ENCODE peak calls at places on chromosome 20, in nine cellular contexts. One of them, this sample, is unnamed.
A peak's percentile ranks its signal among the peaks of the same experiment; 100 is the strongest.

GRCh38 chr20:31497838-31498540 is 16.3 kb upstream of the HM13 start:
- DNase-seq in upper lobe of right lung: no peak
- DNase-seq in ovary: no peak
- DNase-seq in mesenchymal stem cell: no peak
- DNase-seq in OCI-LY7: no peak
- DNase-seq in cardiac muscle cell: no peak
- DNase-seq in colonic mucosa: no peak
- DNase-seq in CD8-positive, alpha-beta T cell: no peak
- DNase-seq in pancreas: no peak
- DNase-seq in this sample: no peak

GRCh38 chr20:43840382-43841070 is 74.1 kb upstream of the TOX2 start:
- DNase-seq in CD8-positive, alpha-beta T cell: peak; percentile 59
- DNase-seq in colonic mucosa: peak; percentile 19
- DNase-seq in cardiac muscle cell: no peak
- DNase-seq in OCI-LY7: peak; percentile 60
- DNase-seq in upper lobe of right lung: no peak
- DNase-seq in mesenchymal stem cell: peak; percentile 25
- DNase-seq in ovary: no peak
- DNase-seq in pancreas: no peak
- DNase-seq in this sample: no peak

GRCh38 chr20:419556-420168 is 11.6 kb downstream of the RBCK1 start:
- DNase-seq in pancreas: no peak
- DNase-seq in cardiac muscle cell: no peak
- DNase-seq in upper lobe of right lung: no peak
- DNase-seq in mesenchymal stem cell: no peak
- DNase-seq in OCI-LY7: peak; percentile 37
- DNase-seq in CD8-positive, alpha-beta T cell: no peak
- DNase-seq in colonic mucosa: peak; percentile 87
- DNase-seq in ovary: no peak
- DNase-seq in this sample: no peak

GRCh38 chr20:23205221-23205620 is 119.1 kb upstream of the CD93 start:
- DNase-seq in cardiac muscle cell: no peak
- DNase-seq in mesenchymal stem cell: no peak
- DNase-seq in CD8-positive, alpha-beta T cell: no peak
- DNase-seq in colonic mucosa: no peak
- DNase-seq in pancreas: no peak
- DNase-seq in ovary: no peak
- DNase-seq in upper lobe of right lung: no peak
- DNase-seq in OCI-LY7: no peak
- DNase-seq in this sample: no peak

GRCh38 chr20:36969050-36969449 is 17.5 kb upstream of the SAMHD1 start:
- DNase-seq in upper lobe of right lung: no peak
- DNase-seq in ovary: no peak
- DNase-seq in mesenchymal stem cell: no peak
- DNase-seq in OCI-LY7: no peak
- DNase-seq in CD8-positive, alpha-beta T cell: no peak
- DNase-seq in colonic mucosa: no peak
- DNase-seq in cardiac muscle cell: no peak
- DNase-seq in pancreas: no peak
- DNase-seq in this sample: no peak

GRCh38 chr20:54217762-54218161 is 9.9 kb downstream of the PFDN4 start:
- DNase-seq in pancreas: no peak
- DNase-seq in mesenchymal stem cell: no peak
- DNase-seq in OCI-LY7: no peak
- DNase-seq in colonic mucosa: no peak
- DNase-seq in cardiac muscle cell: no peak
- DNase-seq in upper lobe of right lung: no peak
- DNase-seq in ovary: no peak
- DNase-seq in CD8-positive, alpha-beta T cell: no peak
- DNase-seq in this sample: no peak

GRCh38 chr20:46894579-46894958 is at the start of gene EYA2:
- DNase-seq in pancreas: no peak
- DNase-seq in mesenchymal stem cell: no peak
- DNase-seq in ovary: no peak
- DNase-seq in cardiac muscle cell: peak; percentile 50
- DNase-seq in CD8-positive, alpha-beta T cell: no peak
- DNase-seq in upper lobe of right lung: no peak
- DNase-seq in colonic mucosa: peak; percentile 26
- DNase-seq in OCI-LY7: no peak
- DNase-seq in this sample: no peak

GRCh38 chr20:58017237-58017969 is 211.1 kb downstream of the ANKRD60 start:
- DNase-seq in OCI-LY7: no peak
- DNase-seq in mesenchymal stem cell: no peak
- DNase-seq in cardiac muscle cell: no peak
- DNase-seq in CD8-positive, alpha-beta T cell: no peak
- DNase-seq in pancreas: no peak
- DNase-seq in ovary: no peak
- DNase-seq in upper lobe of right lung: no peak
- DNase-seq in colonic mucosa: peak; percentile 68
- DNase-seq in this sample: peak; percentile 96

GRCh38 chr20:39289316-39289715 is 327.2 kb downstream of the DHX35 start:
- DNase-seq in CD8-positive, alpha-beta T cell: no peak
- DNase-seq in upper lobe of right lung: no peak
- DNase-seq in cardiac muscle cell: peak; percentile 9
- DNase-seq in pancreas: no peak
- DNase-seq in OCI-LY7: peak; percentile 8
- DNase-seq in ovary: no peak
- DNase-seq in colonic mucosa: no peak
- DNase-seq in mesenchymal stem cell: no peak
- DNase-seq in this sample: no peak

GRCh38 chr20:39993737-39994136 is 695.3 kb downstream of the MAFB start:
- DNase-seq in ovary: no peak
- DNase-seq in mesenchymal stem cell: no peak
- DNase-seq in OCI-LY7: no peak
- DNase-seq in pancreas: no peak
- DNase-seq in cardiac muscle cell: peak; percentile 50
- DNase-seq in upper lobe of right lung: no peak
- DNase-seq in colonic mucosa: no peak
- DNase-seq in CD8-positive, alpha-beta T cell: no peak
- DNase-seq in this sample: no peak

GRCh38 chr20:51400051-51400926 is 142.2 kb downstream of the NFATC2 start:
- DNase-seq in ovary: no peak
- DNase-seq in cardiac muscle cell: no peak
- DNase-seq in upper lobe of right lung: peak; percentile 56
- DNase-seq in CD8-positive, alpha-beta T cell: peak; percentile 76
- DNase-seq in OCI-LY7: peak; percentile 81
- DNase-seq in mesenchymal stem cell: no peak
- DNase-seq in pancreas: no peak
- DNase-seq in colonic mucosa: no peak
- DNase-seq in this sample: no peak

GRCh38 chr20:51399138-51399890 is 143.2 kb downstream of the NFATC2 start:
- DNase-seq in OCI-LY7: no peak
- DNase-seq in cardiac muscle cell: no peak
- DNase-seq in ovary: no peak
- DNase-seq in colonic mucosa: no peak
- DNase-seq in pancreas: no peak
- DNase-seq in upper lobe of right lung: no peak
- DNase-seq in CD8-positive, alpha-beta T cell: no peak
- DNase-seq in mesenchymal stem cell: no peak
- DNase-seq in this sample: no peak

GRCh38 chr20:51398083-51398482 is 144.4 kb downstream of the NFATC2 start:
- DNase-seq in cardiac muscle cell: no peak
- DNase-seq in colonic mucosa: no peak
- DNase-seq in pancreas: no peak
- DNase-seq in upper lobe of right lung: no peak
- DNase-seq in CD8-positive, alpha-beta T cell: no peak
- DNase-seq in ovary: no peak
- DNase-seq in OCI-LY7: no peak
- DNase-seq in mesenchymal stem cell: no peak
- DNase-seq in this sample: no peak

GRCh38 chr20:51396365-51396909 is 146.1 kb downstream of the NFATC2 start:
- DNase-seq in CD8-positive, alpha-beta T cell: no peak
- DNase-seq in pancreas: no peak
- DNase-seq in mesenchymal stem cell: no peak
- DNase-seq in ovary: no peak
- DNase-seq in colonic mucosa: no peak
- DNase-seq in OCI-LY7: no peak
- DNase-seq in upper lobe of right lung: no peak
- DNase-seq in cardiac muscle cell: no peak
- DNase-seq in this sample: no peak

DNA sequence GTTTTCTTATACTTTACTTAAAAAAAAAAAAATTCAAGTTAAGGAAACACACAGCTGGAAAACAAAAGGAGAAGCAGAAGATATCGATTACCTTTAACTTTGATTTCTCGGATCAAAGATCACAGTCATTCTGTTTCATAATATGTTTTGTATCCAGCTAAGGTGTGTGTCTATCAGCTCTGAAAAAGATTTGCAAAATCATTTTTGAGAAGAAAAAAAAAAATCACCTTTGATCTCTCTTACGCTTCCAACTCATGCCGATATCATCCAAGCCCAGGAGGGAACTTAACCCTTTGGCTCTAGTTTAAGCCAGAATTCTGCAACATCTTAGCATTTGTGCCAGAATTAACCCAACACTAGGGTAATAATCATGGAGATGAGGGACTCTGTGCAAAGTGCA is 144.0 kb downstream of the NFATC2 start:
- DNase-seq in pancreas: no peak
- DNase-seq in upper lobe of right lung: no peak
- DNase-seq in colonic mucosa: no peak
- DNase-seq in OCI-LY7: no peak
- DNase-seq in mesenchymal stem cell: no peak
- DNase-seq in ovary: no peak
- DNase-seq in cardiac muscle cell: no peak
- DNase-seq in CD8-positive, alpha-beta T cell: no peak
- DNase-seq in this sample: no peak
- H3K4me1 ChIP-seq in pancreas: no peaks in the 10 kb centered on the region
- H3K4me1 ChIP-seq in upper lobe of right lung: peaks cover 6% of the 10 kb centered on the region
- H3K4me1 ChIP-seq in colonic mucosa: no peaks in the 10 kb centered on the region
- H3K4me1 ChIP-seq in OCI-LY7: peaks cover 51% of the 10 kb centered on the region
- H3K4me1 ChIP-seq in mesenchymal stem cell: peaks cover 3% of the 10 kb centered on the region
- H3K4me1 ChIP-seq in ovary: peaks cover 2% of the 10 kb centered on the region
- H3K4me1 ChIP-seq in cardiac muscle cell: peaks cover 6% of the 10 kb centered on the region
- H3K4me1 ChIP-seq in CD8-positive, alpha-beta T cell: peaks cover 44% of the 10 kb centered on the region
- H3K4me1 ChIP-seq in this sample: no peaks in the 10 kb centered on the region

GRCh38 chr20:9052136-9052535 is 16.8 kb upstream of the PLCB4 start:
- DNase-seq in pancreas: no peak
- DNase-seq in mesenchymal stem cell: no peak
- DNase-seq in upper lobe of right lung: no peak
- DNase-seq in colonic mucosa: no peak
- DNase-seq in ovary: no peak
- DNase-seq in cardiac muscle cell: no peak
- DNase-seq in OCI-LY7: no peak
- DNase-seq in CD8-positive, alpha-beta T cell: no peak
- DNase-seq in this sample: no peak
- H3K27ac ChIP-seq in pancreas: no peak overlapping the region
- H3K27ac ChIP-seq in mesenchymal stem cell: peak overlapping the region; percentile 95
- H3K27ac ChIP-seq in upper lobe of right lung: no peak overlapping the region
- H3K27ac ChIP-seq in colonic mucosa: no peak overlapping the region
- H3K27ac ChIP-seq in ovary: no peak overlapping the region
- H3K27ac ChIP-seq in cardiac muscle cell: no peak overlapping the region
- H3K27ac ChIP-seq in OCI-LY7: no peak overlapping the region
- H3K27ac ChIP-seq in CD8-positive, alpha-beta T cell: no peak overlapping the region
- H3K27ac ChIP-seq in this sample: peak overlapping the region; percentile 74

DNA sequence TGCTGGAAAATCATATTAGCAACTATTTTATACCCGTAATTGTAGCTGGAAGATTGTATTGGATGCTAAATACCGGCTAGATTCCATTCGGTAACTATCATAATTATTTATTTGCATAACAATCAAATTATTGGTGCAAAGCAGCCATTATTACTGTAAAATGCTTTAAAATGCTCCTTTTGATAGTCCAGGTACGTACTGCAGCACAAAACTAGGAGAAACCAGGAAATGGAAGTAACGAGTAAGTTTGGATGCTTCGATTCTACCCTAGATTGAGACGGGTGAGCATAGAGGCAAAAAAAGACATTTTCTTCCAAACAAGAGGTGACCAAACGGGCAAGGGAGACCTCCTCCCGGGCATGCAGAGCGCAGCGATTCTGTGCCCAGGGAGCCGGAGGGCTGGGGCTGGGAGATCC is 478 bp upstream of the XRN2 start:
- DNase-seq in cardiac muscle cell: no peak
- DNase-seq in pancreas: no peak
- DNase-seq in upper lobe of right lung: no peak
- DNase-seq in OCI-LY7: no peak
- DNase-seq in colonic mucosa: no peak
- DNase-seq in CD8-positive, alpha-beta T cell: no peak
- DNase-seq in ovary: no peak
- DNase-seq in mesenchymal stem cell: no peak
- DNase-seq in this sample: no peak
- H3K4me1 ChIP-seq in cardiac muscle cell: peaks cover 10% of the 10 kb centered on the region
- H3K4me1 ChIP-seq in pancreas: no peaks in the 10 kb centered on the region
- H3K4me1 ChIP-seq in upper lobe of right lung: peaks cover 12% of the 10 kb centered on the region
- H3K4me1 ChIP-seq in OCI-LY7: peaks cover 17% of the 10 kb centered on the region
- H3K4me1 ChIP-seq in colonic mucosa: no peaks in the 10 kb centered on the region
- H3K4me1 ChIP-seq in CD8-positive, alpha-beta T cell: peaks cover 23% of the 10 kb centered on the region
- H3K4me1 ChIP-seq in ovary: peaks cover 2% of the 10 kb centered on the region
- H3K4me1 ChIP-seq in mesenchymal stem cell: peaks cover 2% of the 10 kb centered on the region
- H3K4me1 ChIP-seq in this sample: peaks cover 21% of the 10 kb centered on the region

GRCh38 chr20:45426621-45427020 is 10.7 kb downstream of the PIGT start:
- DNase-seq in colonic mucosa: no peak
- DNase-seq in CD8-positive, alpha-beta T cell: no peak
- DNase-seq in OCI-LY7: no peak
- DNase-seq in mesenchymal stem cell: no peak
- DNase-seq in upper lobe of right lung: no peak
- DNase-seq in ovary: peak; percentile 47
- DNase-seq in pancreas: no peak
- DNase-seq in cardiac muscle cell: no peak
- DNase-seq in this sample: no peak

GRCh38 chr20:45433316-45433715 is 17.4 kb downstream of the PIGT start:
- DNase-seq in cardiac muscle cell: no peak
- DNase-seq in OCI-LY7: no peak
- DNase-seq in colonic mucosa: no peak
- DNase-seq in ovary: peak; percentile 43
- DNase-seq in pancreas: no peak
- DNase-seq in mesenchymal stem cell: peak; percentile 8
- DNase-seq in CD8-positive, alpha-beta T cell: no peak
- DNase-seq in upper lobe of right lung: no peak
- DNase-seq in this sample: no peak

GRCh38 chr20:45427236-45428149 is 11.6 kb downstream of the PIGT start:
- DNase-seq in upper lobe of right lung: no peak
- DNase-seq in CD8-positive, alpha-beta T cell: no peak
- DNase-seq in colonic mucosa: peak; percentile 75
- DNase-seq in cardiac muscle cell: no peak
- DNase-seq in ovary: no peak
- DNase-seq in mesenchymal stem cell: no peak
- DNase-seq in OCI-LY7: no peak
- DNase-seq in pancreas: peak; percentile 71
- DNase-seq in this sample: no peak

GRCh38 chr20:45432294-45432693 is 16.4 kb downstream of the PIGT start:
- DNase-seq in ovary: no peak
- DNase-seq in colonic mucosa: no peak
- DNase-seq in upper lobe of right lung: no peak
- DNase-seq in mesenchymal stem cell: no peak
- DNase-seq in OCI-LY7: peak; percentile 95
- DNase-seq in pancreas: no peak
- DNase-seq in CD8-positive, alpha-beta T cell: no peak
- DNase-seq in cardiac muscle cell: no peak
- DNase-seq in this sample: no peak

DNA sequence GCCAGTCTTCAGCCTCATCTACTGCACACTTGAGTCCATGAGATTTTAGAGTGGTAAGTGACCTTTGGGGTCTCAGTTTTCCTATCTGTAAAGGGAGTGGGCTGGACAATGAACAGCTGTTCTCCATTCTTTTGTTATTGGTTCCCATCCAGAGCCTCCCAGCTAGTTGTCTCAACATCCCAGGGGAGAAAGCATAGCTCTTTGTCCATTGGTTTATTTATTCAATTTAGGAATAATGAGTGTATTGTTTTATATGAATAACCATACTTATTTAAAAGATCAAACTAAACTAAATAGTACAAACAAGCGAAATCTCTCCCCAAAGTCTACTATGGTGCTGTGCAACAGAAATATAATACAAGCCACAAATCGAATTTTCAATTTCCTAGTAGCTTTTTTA is 13.7 kb downstream of the PIGT start:
- DNase-seq in mesenchymal stem cell: no peak
- DNase-seq in ovary: no peak
- DNase-seq in colonic mucosa: no peak
- DNase-seq in upper lobe of right lung: no peak
- DNase-seq in OCI-LY7: no peak
- DNase-seq in pancreas: no peak
- DNase-seq in CD8-positive, alpha-beta T cell: no peak
- DNase-seq in cardiac muscle cell: no peak
- DNase-seq in this sample: no peak
- H3K27ac ChIP-seq in mesenchymal stem cell: no peak overlapping the region
- H3K27ac ChIP-seq in ovary: no peak overlapping the region
- H3K27ac ChIP-seq in colonic mucosa: no peak overlapping the region
- H3K27ac ChIP-seq in upper lobe of right lung: no peak overlapping the region
- H3K27ac ChIP-seq in OCI-LY7: no peak overlapping the region
- H3K27ac ChIP-seq in pancreas: no peak overlapping the region
- H3K27ac ChIP-seq in CD8-positive, alpha-beta T cell: no peak overlapping the region
- H3K27ac ChIP-seq in cardiac muscle cell: no peak overlapping the region
- H3K27ac ChIP-seq in this sample: no peak overlapping the region

This sample was measured in SJSA1.